ENCODE peak calls at places on chromosome 1, in nine cellular contexts. M is CD4-positive, alpha-beta T cell; Z is activated CD8-positive, alpha-beta memory T cell treated with anti-CD3 and anti-CD28 coated beads for 24 hours; B is nephron progenitor cell; Q is KG1; U is GM04503; A is left cardiac atrium; D is Daoy; I is pancreas. E is an unnamed sample.
A peak's percentile ranks its signal among the peaks of the same experiment; 100 is the strongest.

GRCh38 chr1:40001456-40001855 is 39.1 kb upstream of the CAP1 start:
- DNase-seq in Z (no peak), M (no peak), B (no peak), U (no peak), D (no peak), I (no peak), Q (no peak), A (no peak), E (no peak)

GRCh38 chr1:61391730-61392129 is 309.4 kb downstream of the NFIA start:
- DNase-seq in M (no peak), Q (no peak), B (no peak), U (no peak), D (no peak), Z (no peak), A (no peak), I (no peak), E (no peak)

GRCh38 chr1:162873671-162874666 is 13.0 kb upstream of the CCDC190 start:
- DNase-seq in Z (no peak), U (no peak), D (peak; percentile 83), I (no peak), B (no peak), A (no peak), Q (no peak), M (no peak), E (no peak)

GRCh38 chr1:171742577-171742922 is 685 bp upstream of the VAMP4 start:
- DNase-seq in Z (no peak), D (peak; percentile 69), U (no peak), B (peak; percentile 47), I (peak; percentile 60), A (peak; percentile 51), Q (no peak), M (no peak), E (peak; percentile 37)

GRCh38 chr1:245180496-245180895 is 25.7 kb downstream of the KIF26B start:
- DNase-seq in Q (peak; percentile 41), Z (no peak), D (peak; percentile 24), A (no peak), M (no peak), B (no peak), I (no peak), U (no peak), E (no peak)

GRCh38 chr1:160997323-160998038 is 23.5 kb downstream of the F11R start:
- DNase-seq in I (peak; percentile 69), Q (peak; percentile 22), Z (peak; percentile 71), A (peak; percentile 83), D (peak; percentile 62), U (no peak), M (peak; percentile 41), B (no peak), E (peak; percentile 18)

GRCh38 chr1:43673261-43673660 is 23.3 kb downstream of the KDM4A start:
- DNase-seq in M (no peak), Q (no peak), Z (no peak), U (no peak), A (no peak), I (no peak), B (no peak), D (no peak), E (no peak)

GRCh38 chr1:25257176-25257575 is 9.9 kb upstream of the RSRP1 start:
- DNase-seq in U (no peak), B (no peak), Z (no peak), D (no peak), Q (no peak), M (no peak), I (no peak), A (no peak), E (no peak)

GRCh38 chr1:167722870-167723251 is 1.1 kb downstream of the MPZL1 start:
- DNase-seq in Z (no peak), Q (no peak), B (no peak), I (no peak), D (no peak), U (no peak), M (no peak), A (no peak), E (no peak)

GRCh38 chr1:113488576-113489177 is 98.4 kb downstream of the MAGI3 start:
- DNase-seq in A (no peak), Z (no peak), B (no peak), I (peak; percentile 40), Q (no peak), D (no peak), U (no peak), M (no peak), E (no peak)